ENCODE peak calls at places on chromosomes 7 and 10, in seven cellular contexts. W, D, O, N, Y, U and Z are unnamed samples.

GRCh38 chr10:12719365-12719764 is 282.1 kb downstream of the CCDC3 start:
- DNase-seq in W (no peak), D (peak), O (no peak), N (no peak), Y (peak), U (no peak), Z (no peak)

GRCh38 chr10:33114451-33114944 is 156.5 kb upstream of the ITGB1 start:
- DNase-seq in W (no peak), D (peak), O (no peak), N (no peak), Y (peak), U (no peak), Z (no peak)

GRCh38 chr10:29204119-29204518 is 84.8 kb upstream of the LYZL1 start:
- DNase-seq in W (no peak), D (no peak), O (no peak), N (no peak), Y (no peak), U (no peak), Z (no peak)

GRCh38 chr7:43721193-43721806 is 8.0 kb downstream of the COA1 start:
- DNase-seq in W (no peak), D (peak), O (no peak), N (peak), Y (peak), U (no peak), Z (no peak)

GRCh38 chr10:58700576-58700975 is 187.9 kb downstream of the BICC1 start:
- DNase-seq in W (no peak), D (peak), O (no peak), N (no peak), Y (no peak), U (no peak), Z (no peak)

GRCh38 chr10:119025336-119025735 is 4.2 kb upstream of the NANOS1 start:
- DNase-seq in W (no peak), D (peak), O (no peak), N (no peak), Y (peak), U (no peak), Z (no peak)

GRCh38 chr10:94567714-94568520 is 22.3 kb downstream of the HELLS start:
- DNase-seq in W (no peak), D (no peak), O (no peak), N (no peak), Y (no peak), U (no peak), Z (no peak)

GRCh38 chr7:122412886-122413285 is 108.3 kb upstream of the FEZF1 start:
- DNase-seq in W (no peak), D (peak), O (no peak), N (no peak), Y (peak), U (no peak), Z (no peak)

GRCh38 chr10:14653271-14654161 is 121.2 kb downstream of the FAM107B start:
- DNase-seq in W (peak), D (peak), O (peak), N (no peak), Y (peak), U (no peak), Z (no peak)

GRCh38 chr7:587769-588168 is 68.1 kb upstream of the PDGFA start:
- DNase-seq in W (no peak), D (no peak), O (peak), N (no peak), Y (no peak), U (no peak), Z (no peak)

GRCh38 chr10:14674376-14675050 is 100.2 kb downstream of the FAM107B start:
- DNase-seq in W (no peak), D (no peak), O (no peak), N (peak), Y (no peak), U (no peak), Z (no peak)